ENCODE peak calls at places on chromosome 15, in eight cellular contexts. One of them, this sample, is unnamed.

GRCh38 chr15:82081904-82082810 is 36.3 kb upstream of the MEX3B start:
- DNase-seq in NCI-H69: peak; percentile 13
- DNase-seq in stimulated activated CD4-positive, alpha-beta T cell treated with anti-CD3 and anti-CD28 coated beads, Interleukin-15, amount 100 ng/mL, for 48 hours: no peak
- DNase-seq in hippocampal formation: no peak
- DNase-seq in IMR-90: peak; percentile 93
- DNase-seq in GM12891: no peak
- DNase-seq in amygdala: no peak
- DNase-seq in stimulated activated CD8-positive, alpha-beta memory T cell treated with anti-CD3 and anti-CD28 coated beads, Interleukin-4, amount 100 ng/mL, for 4 hours: no peak
- DNase-seq in this sample: no peak

GRCh38 chr15:29736745-29737023 is 85.6 kb downstream of the TJP1 start:
- DNase-seq in stimulated activated CD4-positive, alpha-beta T cell treated with anti-CD3 and anti-CD28 coated beads, Interleukin-15, amount 100 ng/mL, for 48 hours: no peak
- DNase-seq in GM12891: no peak
- DNase-seq in amygdala: no peak
- DNase-seq in IMR-90: peak; percentile 52
- DNase-seq in stimulated activated CD8-positive, alpha-beta memory T cell treated with anti-CD3 and anti-CD28 coated beads, Interleukin-4, amount 100 ng/mL, for 4 hours: no peak
- DNase-seq in hippocampal formation: no peak
- DNase-seq in NCI-H69: peak; percentile 17
- DNase-seq in this sample: no peak

GRCh38 chr15:90629217-90629616 is 87.9 kb upstream of the BLM start:
- DNase-seq in amygdala: no peak
- DNase-seq in stimulated activated CD8-positive, alpha-beta memory T cell treated with anti-CD3 and anti-CD28 coated beads, Interleukin-4, amount 100 ng/mL, for 4 hours: no peak
- DNase-seq in NCI-H69: no peak
- DNase-seq in hippocampal formation: no peak
- DNase-seq in IMR-90: no peak
- DNase-seq in stimulated activated CD4-positive, alpha-beta T cell treated with anti-CD3 and anti-CD28 coated beads, Interleukin-15, amount 100 ng/mL, for 48 hours: no peak
- DNase-seq in GM12891: no peak
- DNase-seq in this sample: no peak

GRCh38 chr15:92636950-92637481 is 18.6 kb downstream of the FAM174B start:
- DNase-seq in NCI-H69: peak; percentile 93
- DNase-seq in stimulated activated CD8-positive, alpha-beta memory T cell treated with anti-CD3 and anti-CD28 coated beads, Interleukin-4, amount 100 ng/mL, for 4 hours: no peak
- DNase-seq in hippocampal formation: no peak
- DNase-seq in GM12891: no peak
- DNase-seq in amygdala: peak; percentile 29
- DNase-seq in IMR-90: no peak
- DNase-seq in stimulated activated CD4-positive, alpha-beta T cell treated with anti-CD3 and anti-CD28 coated beads, Interleukin-15, amount 100 ng/mL, for 48 hours: no peak
- DNase-seq in this sample: no peak

GRCh38 chr15:80619677-80620076 is 75.4 kb upstream of the ABHD17C start:
- DNase-seq in GM12891: no peak
- DNase-seq in hippocampal formation: no peak
- DNase-seq in amygdala: no peak
- DNase-seq in IMR-90: peak; percentile 43
- DNase-seq in stimulated activated CD4-positive, alpha-beta T cell treated with anti-CD3 and anti-CD28 coated beads, Interleukin-15, amount 100 ng/mL, for 48 hours: no peak
- DNase-seq in NCI-H69: peak; percentile 2
- DNase-seq in stimulated activated CD8-positive, alpha-beta memory T cell treated with anti-CD3 and anti-CD28 coated beads, Interleukin-4, amount 100 ng/mL, for 4 hours: no peak
- DNase-seq in this sample: no peak

GRCh38 chr15:45205192-45205591 is 17.4 kb upstream of the SHF start:
- DNase-seq in NCI-H69: peak; percentile 79
- DNase-seq in hippocampal formation: peak; percentile 53
- DNase-seq in stimulated activated CD4-positive, alpha-beta T cell treated with anti-CD3 and anti-CD28 coated beads, Interleukin-15, amount 100 ng/mL, for 48 hours: peak; percentile 48
- DNase-seq in GM12891: no peak
- DNase-seq in IMR-90: peak; percentile 69
- DNase-seq in amygdala: no peak
- DNase-seq in stimulated activated CD8-positive, alpha-beta memory T cell treated with anti-CD3 and anti-CD28 coated beads, Interleukin-4, amount 100 ng/mL, for 4 hours: no peak
- DNase-seq in this sample: peak; percentile 38

GRCh38 chr15:95405447-95405846 is 925.1 kb upstream of the NR2F2 start:
- DNase-seq in NCI-H69: no peak
- DNase-seq in stimulated activated CD8-positive, alpha-beta memory T cell treated with anti-CD3 and anti-CD28 coated beads, Interleukin-4, amount 100 ng/mL, for 4 hours: no peak
- DNase-seq in GM12891: no peak
- DNase-seq in amygdala: no peak
- DNase-seq in IMR-90: peak; percentile 62
- DNase-seq in hippocampal formation: no peak
- DNase-seq in stimulated activated CD4-positive, alpha-beta T cell treated with anti-CD3 and anti-CD28 coated beads, Interleukin-15, amount 100 ng/mL, for 48 hours: no peak
- DNase-seq in this sample: no peak

GRCh38 chr15:29822685-29823459 is 604 bp upstream of the TJP1 start:
- DNase-seq in GM12891: no peak
- DNase-seq in NCI-H69: no peak
- DNase-seq in IMR-90: peak; percentile 83
- DNase-seq in stimulated activated CD8-positive, alpha-beta memory T cell treated with anti-CD3 and anti-CD28 coated beads, Interleukin-4, amount 100 ng/mL, for 4 hours: no peak
- DNase-seq in hippocampal formation: no peak
- DNase-seq in stimulated activated CD4-positive, alpha-beta T cell treated with anti-CD3 and anti-CD28 coated beads, Interleukin-15, amount 100 ng/mL, for 48 hours: no peak
- DNase-seq in amygdala: peak; percentile 77
- DNase-seq in this sample: no peak